ENCODE peak calls at places on chromosomes 6 and 20, in seven cellular contexts. I is heart left ventricle, X is HCT116, A is transverse colon, S is ovary, T is HepG2, F is spleen. U is an unnamed sample.

GRCh38 chr6:157790548-157791160 is 32.4 kb upstream of the SNX9 start:
- DNase-seq in I (no peak), X (no peak), A (no peak), S (no peak), T (no peak), F (no peak), U (no peak)

GRCh38 chr6:132368916-132369481 is 32.3 kb downstream of the MOXD1 start:
- DNase-seq in I (no peak), X (no peak), A (no peak), S (no peak), T (no peak), F (no peak), U (no peak)

GRCh38 chr6:137240168-137240567 is 21.0 kb upstream of the IFNGR1 start:
- DNase-seq in I (peak; percentile 71), X (no peak), A (peak; percentile 26), S (no peak), T (peak; percentile 35), F (peak; percentile 79), U (no peak)

GRCh38 chr6:2624177-2624576 is 126.5 kb downstream of the MYLK4 start:
- DNase-seq in I (no peak), X (no peak), A (no peak), S (no peak), T (no peak), F (no peak), U (no peak)

GRCh38 chr20:61929561-61929960 is 136.1 kb downstream of the TAF4 start:
- DNase-seq in I (no peak), X (no peak), A (no peak), S (no peak), T (no peak), F (peak; percentile 64), U (no peak)

GRCh38 chr6:18359237-18359885 is 27.8 kb upstream of the RNF144B start:
- DNase-seq in I (no peak), X (no peak), A (no peak), S (no peak), T (no peak), F (no peak), U (no peak)

GRCh38 chr20:44648579-44648978 is 2.9 kb downstream of the ADA start:
- DNase-seq in I (peak; percentile 25), X (no peak), A (no peak), S (no peak), T (peak; percentile 35), F (no peak), U (no peak)

GRCh38 chr20:57629976-57630525 is 9.8 kb upstream of the ZBP1 start:
- DNase-seq in I (no peak), X (no peak), A (no peak), S (no peak), T (no peak), F (peak; percentile 76), U (no peak)

GRCh38 chr20:33415948-33416347 is 14.6 kb upstream of the CDK5RAP1 start:
- DNase-seq in I (no peak), X (no peak), A (no peak), S (peak; percentile 29), T (peak; percentile 56), F (no peak), U (peak; percentile 47)

GRCh38 chr6:82144852-82145332 is 102.7 kb downstream of the IBTK start:
- DNase-seq in I (no peak), X (peak; percentile 57), A (peak; percentile 21), S (no peak), T (peak; percentile 56), F (no peak), U (no peak)
- TF ChIP-seq POLR2A in I (no peak), X (no peak), A (no peak), S (no peak), T (no peak), F (no peak), U (no peak)

DNA sequence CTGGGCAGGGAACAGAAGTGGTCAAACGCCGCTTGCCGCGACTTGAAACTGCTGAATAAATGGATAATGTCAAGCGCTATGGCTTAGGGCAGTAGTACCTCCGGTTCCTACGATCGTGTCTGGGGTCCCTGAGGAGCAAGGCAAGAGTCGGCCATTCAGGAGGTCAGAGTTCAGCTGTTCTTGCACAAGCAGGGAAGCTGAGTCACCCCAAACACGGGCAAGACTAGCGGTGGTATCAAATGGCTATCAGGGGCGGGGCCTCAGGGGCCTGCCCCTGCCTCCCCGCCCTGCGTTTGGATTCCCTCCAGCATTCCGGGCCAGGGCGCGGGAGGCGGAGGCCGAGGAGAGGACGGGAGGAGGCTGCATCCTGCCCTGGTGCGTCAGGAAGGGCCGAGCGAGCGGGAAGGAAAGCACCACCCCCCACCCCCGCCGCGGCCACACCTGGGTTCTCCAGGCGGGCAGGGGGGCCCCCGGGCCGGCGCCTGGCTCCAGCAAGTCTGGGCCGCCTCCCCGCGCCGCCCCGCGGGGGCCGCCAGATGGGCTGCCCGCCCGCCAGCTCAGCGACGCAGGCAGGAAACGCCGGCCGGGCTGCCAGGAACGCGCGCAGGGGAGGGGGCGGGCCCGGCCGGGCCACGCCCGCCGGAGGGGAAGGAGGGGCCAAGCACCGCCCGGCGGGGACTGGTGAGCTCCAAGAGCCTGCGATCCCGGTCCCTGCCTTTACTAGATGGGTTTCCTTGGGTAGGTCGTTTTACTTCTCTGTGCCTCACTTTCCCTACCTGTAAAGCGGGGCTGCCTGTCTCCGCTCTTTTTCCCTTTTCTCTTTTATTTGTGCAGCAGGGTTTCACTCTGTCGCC is 32.2 kb upstream of the ID1 start:
- DNase-seq in I (peak; percentile 96), X (peak; percentile 96), A (peak; percentile 96), S (peak; percentile 95), T (peak; percentile 100), F (peak; percentile 98), U (peak; percentile 97)
- TF ChIP-seq POLR2A in I (peak; percentile 33), X (peak; percentile 59), A (peak; percentile 77), S (peak; percentile 74), T (peak; percentile 80), F (peak; percentile 58), U (peak; percentile 92)

DNA sequence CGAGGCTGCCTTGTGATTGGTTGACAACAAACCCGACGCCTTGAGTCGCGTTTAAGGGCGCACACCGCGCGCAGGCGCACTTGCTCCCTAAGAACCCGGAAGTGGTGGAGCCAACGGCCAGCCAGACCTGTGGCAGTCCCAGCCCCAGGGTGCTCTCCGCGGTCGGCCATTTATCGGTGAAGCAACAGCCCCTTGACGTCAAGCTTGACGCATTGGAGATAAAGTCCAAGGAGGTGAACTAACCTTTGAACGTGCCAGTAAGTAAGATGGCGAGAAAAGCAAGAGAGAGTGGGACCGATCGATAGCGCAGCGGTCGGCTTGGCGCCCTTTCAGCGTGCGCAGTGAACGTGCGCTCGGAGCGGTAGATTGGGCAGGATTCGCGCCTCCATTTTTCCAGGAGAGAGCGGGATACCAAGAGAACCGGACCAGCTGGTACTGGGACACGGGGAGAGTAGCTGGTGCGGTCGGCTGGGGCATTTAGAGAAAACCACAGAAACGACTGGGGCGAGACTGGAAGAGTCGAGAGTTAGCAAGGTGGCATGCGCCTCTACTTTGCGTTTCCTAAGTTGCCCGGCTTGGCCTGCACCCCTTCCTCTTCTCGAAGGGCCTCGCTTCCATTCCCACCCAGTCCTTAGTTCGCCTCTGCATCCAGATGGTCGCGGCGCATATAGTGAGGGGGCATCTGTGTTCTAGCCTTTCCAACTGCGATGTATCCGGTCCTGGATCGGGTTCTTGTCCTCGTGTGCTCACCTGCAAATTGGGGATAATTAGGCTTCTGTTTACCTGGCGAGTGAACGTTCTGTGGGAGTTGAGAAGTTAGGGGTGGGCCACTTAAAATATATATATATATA is at the start of gene CSTF1:
- DNase-seq in I (peak; percentile 100), X (peak; percentile 99), A (peak; percentile 99), S (peak; percentile 100), T (peak; percentile 100), F (peak; percentile 100), U (peak; percentile 100)
- TF ChIP-seq POLR2A in I (no peak), X (peak; percentile 19), A (peak; percentile 31), S (peak; percentile 48), T (peak; percentile 85), F (peak; percentile 40), U (peak; percentile 88)

GRCh38 chr6:46491789-46492547 is 719 bp upstream of the RCAN2 start:
- DNase-seq in I (peak; percentile 77), X (peak; percentile 24), A (peak; percentile 34), S (peak; percentile 52), T (peak; percentile 6), F (peak; percentile 83), U (peak; percentile 10)
- TF ChIP-seq POLR2A in I (no peak), X (no peak), A (no peak), S (no peak), T (no peak), F (no peak), U (no peak)